ENCODE peak calls at places on chromosomes 3 and 15, in five cellular contexts. R is heart left ventricle, S is ascending aorta, N is ovary, B is right cardiac atrium. J is an unnamed sample.

GRCh38 chr3:151816091-151816604 is 2.2 kb downstream of the AADAC start:
- DNase-seq in R (no peak), S (no peak), N (peak; percentile 30), B (no peak), J (no peak)

GRCh38 chr3:113825090-113825489 is 13.5 kb upstream of the GRAMD1C start:
- DNase-seq in R (no peak), S (no peak), N (no peak), B (no peak), J (no peak)

GRCh38 chr15:34837246-34838016 is 42.1 kb upstream of the ACTC1 start:
- DNase-seq in R (no peak), S (peak; percentile 85), N (no peak), B (no peak), J (no peak)

GRCh38 chr15:90790561-90790960 is 73.4 kb downstream of the BLM start:
- DNase-seq in R (no peak), S (no peak), N (no peak), B (no peak), J (no peak)

GRCh38 chr15:47340576-47340920 is 376.8 kb upstream of the SEMA6D start:
- DNase-seq in R (no peak), S (no peak), N (no peak), B (no peak), J (no peak)

GRCh38 chr15:34708422-34708821 is 46.4 kb downstream of the GJD2 start:
- DNase-seq in R (no peak), S (no peak), N (no peak), B (no peak), J (peak; percentile 47)

GRCh38 chr3:69791919-69792399 is 52.7 kb downstream of the MITF start:
- DNase-seq in R (no peak), S (no peak), N (no peak), B (no peak), J (no peak)

GRCh38 chr3:136731274-136731884 is 20.8 kb downstream of the STAG1 start:
- DNase-seq in R (no peak), S (no peak), N (no peak), B (no peak), J (no peak)

GRCh38 chr3:69474186-69474585 is 88.3 kb upstream of the FRMD4B start:
- DNase-seq in R (no peak), S (no peak), N (no peak), B (no peak), J (no peak)

GRCh38 chr3:79406175-79406574 is 361.6 kb downstream of the ROBO1 start:
- DNase-seq in R (no peak), S (no peak), N (no peak), B (no peak), J (no peak)

GRCh38 chr15:38226867-38227266 is 25.8 kb upstream of the SPRED1 start:
- DNase-seq in R (peak; percentile 25), S (no peak), N (no peak), B (peak; percentile 35), J (no peak)

GRCh38 chr3:185862920-185863319 is 38.1 kb upstream of the IGF2BP2 start:
- DNase-seq in R (no peak), S (no peak), N (no peak), B (no peak), J (no peak)

GRCh38 chr3:117734431-117734830 is 1024.9 kb downstream of the TUSC7 start:
- DNase-seq in R (no peak), S (no peak), N (no peak), B (no peak), J (no peak)

DNA sequence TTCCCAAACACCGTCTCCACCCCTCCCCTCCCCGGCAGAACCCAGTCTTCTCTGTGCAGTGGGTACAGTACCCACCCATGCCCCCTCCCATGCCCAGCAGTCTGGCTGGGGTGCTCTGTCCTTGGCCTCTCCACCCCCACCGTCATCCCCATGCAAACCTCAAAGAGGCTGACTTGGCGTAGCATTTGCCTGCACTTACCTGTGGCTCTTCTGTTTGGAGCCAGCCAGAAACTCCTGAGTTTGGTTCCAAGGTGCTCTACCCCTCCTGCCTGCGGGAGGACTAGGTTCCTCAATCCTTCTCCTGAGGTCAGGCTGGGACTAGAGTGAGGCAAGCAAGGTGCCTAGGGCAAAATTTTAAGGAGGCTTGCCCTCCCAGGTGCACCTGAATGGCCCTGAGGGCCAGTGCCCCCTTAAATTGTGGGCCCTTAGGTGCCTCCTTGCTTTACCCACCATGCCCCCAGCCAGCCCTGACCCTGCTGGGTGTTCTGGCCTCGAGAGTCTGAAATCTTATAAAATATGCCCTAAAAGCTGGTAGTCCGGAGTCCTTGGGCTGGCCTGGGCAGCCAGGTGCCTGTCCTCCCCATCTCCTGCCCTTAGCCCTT is 47.1 kb upstream of the C15orf39 start:
- DNase-seq in R (no peak), S (no peak), N (no peak), B (no peak), J (no peak)
- H3K9me3 ChIP-seq in R (no peaks in the 10 kb centered on the region), S (no peaks in the 10 kb centered on the region), N (no peaks in the 10 kb centered on the region), B (no peaks in the 10 kb centered on the region), J (no peaks in the 10 kb centered on the region)

GRCh38 chr3:1513662-1514061 is 420.8 kb downstream of the CNTN6 start:
- DNase-seq in R (no peak), S (no peak), N (no peak), B (no peak), J (no peak)

GRCh38 chr3:1515842-1516241 is 423.0 kb downstream of the CNTN6 start:
- DNase-seq in R (no peak), S (no peak), N (no peak), B (no peak), J (no peak)
- H3K9me3 ChIP-seq in R (no peaks in the 10 kb centered on the region), S (no peaks in the 10 kb centered on the region), N (no peaks in the 10 kb centered on the region), B (no peaks in the 10 kb centered on the region), J (no peaks in the 10 kb centered on the region)

GRCh38 chr3:72077473-72078259 is 292.7 kb upstream of the PROK2 start:
- DNase-seq in R (no peak), S (no peak), N (no peak), B (no peak), J (no peak)
- H3K9me3 ChIP-seq in R (peaks cover 20% of the 10 kb centered on the region), S (no peaks in the 10 kb centered on the region), N (no peaks in the 10 kb centered on the region), B (no peaks in the 10 kb centered on the region), J (no peaks in the 10 kb centered on the region)

DNA sequence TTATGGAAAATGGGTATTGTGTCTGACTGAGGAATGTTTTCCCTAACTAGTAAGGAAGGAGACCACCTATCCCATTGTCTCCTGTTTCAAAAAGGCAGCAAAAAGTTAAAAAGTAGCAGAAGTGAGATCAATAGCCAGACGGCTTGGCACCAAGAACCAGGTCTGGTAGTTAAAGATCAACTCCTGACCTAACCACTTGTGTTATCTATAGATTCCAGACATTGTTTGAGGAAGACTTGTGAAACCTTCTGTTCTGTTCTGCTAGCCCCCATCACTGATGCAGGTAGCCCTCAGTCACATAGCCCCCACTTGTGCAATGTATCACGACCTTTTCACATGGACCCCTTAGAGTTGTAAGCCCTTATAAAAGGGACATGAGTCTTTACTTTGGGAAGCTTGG is 46.3 kb upstream of the C2CD4B start:
- DNase-seq in R (no peak), S (no peak), N (no peak), B (no peak), J (no peak)
- H3K9me3 ChIP-seq in R (peaks cover 11% of the 10 kb centered on the region), S (no peaks in the 10 kb centered on the region), N (no peaks in the 10 kb centered on the region), B (peaks cover 2% of the 10 kb centered on the region), J (peaks cover 6% of the 10 kb centered on the region)

GRCh38 chr15:20348291-20348899 is 193.2 kb downstream of the GOLGA6L6 start:
- DNase-seq in R (no peak), S (peak; percentile 61), N (no peak), B (no peak), J (no peak)

GRCh38 chr15:20341901-20342605 is 199.5 kb downstream of the GOLGA6L6 start:
- DNase-seq in R (peak; percentile 79), S (peak; percentile 89), N (no peak), B (peak; percentile 89), J (peak; percentile 5)

GRCh38 chr15:20346082-20346805 is 195.4 kb downstream of the GOLGA6L6 start:
- DNase-seq in R (peak; percentile 15), S (no peak), N (no peak), B (peak; percentile 43), J (no peak)

GRCh38 chr15:20344601-20345400 is 196.8 kb downstream of the GOLGA6L6 start:
- DNase-seq in R (peak; percentile 22), S (no peak), N (no peak), B (peak; percentile 61), J (no peak)

DNA sequence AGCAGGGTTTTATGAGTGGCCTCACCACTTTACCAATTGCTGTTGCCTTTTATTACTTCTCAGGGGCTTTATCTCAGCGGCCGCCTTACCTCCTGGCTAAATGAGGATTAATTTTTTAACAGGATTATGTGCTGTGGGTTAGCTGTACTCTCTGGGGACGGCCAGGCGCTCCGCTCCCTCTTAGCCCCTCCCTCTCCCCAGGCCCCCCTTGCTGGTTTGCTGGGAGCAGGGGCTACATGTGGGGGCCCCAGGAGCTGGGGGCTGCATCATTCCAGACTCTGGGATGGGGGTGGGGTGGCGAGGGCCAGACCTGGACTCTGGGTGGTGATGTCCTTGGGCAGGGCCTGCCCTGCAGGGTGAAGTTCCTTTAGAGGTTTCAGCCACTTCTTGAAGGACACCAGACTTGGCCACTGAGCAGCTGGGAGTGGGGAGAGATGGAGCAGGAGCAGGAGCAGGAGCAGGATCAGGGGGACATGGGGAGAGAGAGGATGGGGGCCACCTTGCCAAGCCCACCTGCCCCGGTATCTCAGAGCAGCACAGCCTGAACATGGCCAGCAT is 196.1 kb downstream of the GOLGA6L6 start:
- DNase-seq in R (peak; percentile 20), S (no peak), N (no peak), B (peak; percentile 44), J (no peak)
- H3K9me3 ChIP-seq in R (peaks cover 18% of the 10 kb centered on the region), S (peaks cover 18% of the 10 kb centered on the region), N (peaks cover 9% of the 10 kb centered on the region), B (peaks cover 2% of the 10 kb centered on the region), J (peaks cover 8% of the 10 kb centered on the region)

GRCh38 chr3:127328391-127328790 is 40.5 kb upstream of the PRR20G start:
- DNase-seq in R (no peak), S (no peak), N (no peak), B (no peak), J (no peak)

GRCh38 chr3:127330385-127330784 is 42.5 kb upstream of the PRR20G start:
- DNase-seq in R (no peak), S (no peak), N (no peak), B (no peak), J (no peak)

GRCh38 chr3:127325630-127325961 is 37.8 kb upstream of the PRR20G start:
- DNase-seq in R (no peak), S (no peak), N (no peak), B (peak; percentile 75), J (no peak)

GRCh38 chr3:127326341-127326740 is 38.5 kb upstream of the PRR20G start:
- DNase-seq in R (no peak), S (no peak), N (no peak), B (no peak), J (no peak)

GRCh38 chr3:127329647-127330285 is 41.9 kb upstream of the PRR20G start:
- DNase-seq in R (no peak), S (no peak), N (no peak), B (no peak), J (no peak)
- H3K9me3 ChIP-seq in R (peaks cover 46% of the 10 kb centered on the region), S (peaks cover 38% of the 10 kb centered on the region), N (no peaks in the 10 kb centered on the region), B (peaks cover 2% of the 10 kb centered on the region), J (peaks cover 19% of the 10 kb centered on the region)

GRCh38 chr3:75727985-75728384 is 57.4 kb downstream of the ZNF717 start:
- DNase-seq in R (no peak), S (no peak), N (no peak), B (no peak), J (no peak)
- H3K9me3 ChIP-seq in R (peaks cover 100% of the 10 kb centered on the region), S (peaks cover 91% of the 10 kb centered on the region), N (peaks cover 52% of the 10 kb centered on the region), B (peaks cover 18% of the 10 kb centered on the region), J (peaks cover 89% of the 10 kb centered on the region)

J was measured in CD4-positive, CD25-positive, alpha-beta regulatory T cell.